ENCODE peak calls at places on chromosomes 5 and 9, in five cellular contexts. One of them, this sample, is unnamed. For H3K79me2 and H3F3A, the result is how much of the 10 kb centered on the place peaks cover.

GRCh38 chr9:12739014-12739413 is 35.8 kb upstream of the LURAP1L start:
- DNase-seq in PC-9: no peak
- DNase-seq in GM23338: peak
- DNase-seq in PC-3: no peak
- DNase-seq in MM.1S: no peak
- DNase-seq in this sample: no peak

GRCh38 chr5:61569353-61569752 is 237.3 kb downstream of the ZSWIM6 start:
- DNase-seq in PC-9: no peak
- DNase-seq in GM23338: no peak
- DNase-seq in PC-3: no peak
- DNase-seq in MM.1S: no peak
- DNase-seq in this sample: no peak

GRCh38 chr5:143431789-143432188 is 28.3 kb upstream of the NR3C1 start:
- DNase-seq in PC-9: no peak
- DNase-seq in GM23338: no peak
- DNase-seq in PC-3: no peak
- DNase-seq in MM.1S: no peak
- DNase-seq in this sample: no peak

GRCh38 chr5:141488591-141489478 is at the start of gene PCDHGC5:
- DNase-seq in PC-9: no peak
- DNase-seq in GM23338: no peak
- DNase-seq in PC-3: peak
- DNase-seq in MM.1S: no peak
- DNase-seq in this sample: no peak

GRCh38 chr5:150339841-150340240 is 17.7 kb upstream of the TCOF1 start:
- DNase-seq in PC-9: no peak
- DNase-seq in GM23338: no peak
- DNase-seq in PC-3: no peak
- DNase-seq in MM.1S: peak
- DNase-seq in this sample: no peak

GRCh38 chr9:69594180-69594579 is 78.0 kb downstream of the APBA1 start:
- DNase-seq in PC-9: no peak
- DNase-seq in GM23338: no peak
- DNase-seq in PC-3: no peak
- DNase-seq in MM.1S: no peak
- DNase-seq in this sample: no peak

GRCh38 chr5:194102-194501 is 2.8 kb downstream of the LRRC14B start:
- DNase-seq in PC-9: no peak
- DNase-seq in GM23338: no peak
- DNase-seq in PC-3: no peak
- DNase-seq in MM.1S: peak
- DNase-seq in this sample: no peak

GRCh38 chr9:110440796-110441195 is 103.1 kb upstream of the TXNDC8 start:
- DNase-seq in PC-9: no peak
- DNase-seq in GM23338: no peak
- DNase-seq in PC-3: no peak
- DNase-seq in MM.1S: no peak
- DNase-seq in this sample: no peak

GRCh38 chr5:164475339-164475977 is 970.0 kb downstream of the MAT2B start:
- DNase-seq in PC-9: no peak
- DNase-seq in GM23338: peak
- DNase-seq in PC-3: peak
- DNase-seq in MM.1S: peak
- DNase-seq in this sample: peak

GRCh38 chr5:115875447-115875846 is 33.7 kb downstream of the AP3S1 start:
- DNase-seq in PC-9: no peak
- DNase-seq in GM23338: peak
- DNase-seq in PC-3: peak
- DNase-seq in MM.1S: no peak
- DNase-seq in this sample: peak

GRCh38 chr9:12614488-12614887 is 78.7 kb upstream of the TYRP1 start:
- DNase-seq in PC-9: peak
- DNase-seq in GM23338: no peak
- DNase-seq in PC-3: no peak
- DNase-seq in MM.1S: no peak
- DNase-seq in this sample: no peak

GRCh38 chr5:2142456-2142954 is 259.8 kb upstream of the IRX4 start:
- DNase-seq in PC-9: no peak
- DNase-seq in GM23338: no peak
- DNase-seq in PC-3: no peak
- DNase-seq in MM.1S: no peak
- DNase-seq in this sample: no peak

DNA sequence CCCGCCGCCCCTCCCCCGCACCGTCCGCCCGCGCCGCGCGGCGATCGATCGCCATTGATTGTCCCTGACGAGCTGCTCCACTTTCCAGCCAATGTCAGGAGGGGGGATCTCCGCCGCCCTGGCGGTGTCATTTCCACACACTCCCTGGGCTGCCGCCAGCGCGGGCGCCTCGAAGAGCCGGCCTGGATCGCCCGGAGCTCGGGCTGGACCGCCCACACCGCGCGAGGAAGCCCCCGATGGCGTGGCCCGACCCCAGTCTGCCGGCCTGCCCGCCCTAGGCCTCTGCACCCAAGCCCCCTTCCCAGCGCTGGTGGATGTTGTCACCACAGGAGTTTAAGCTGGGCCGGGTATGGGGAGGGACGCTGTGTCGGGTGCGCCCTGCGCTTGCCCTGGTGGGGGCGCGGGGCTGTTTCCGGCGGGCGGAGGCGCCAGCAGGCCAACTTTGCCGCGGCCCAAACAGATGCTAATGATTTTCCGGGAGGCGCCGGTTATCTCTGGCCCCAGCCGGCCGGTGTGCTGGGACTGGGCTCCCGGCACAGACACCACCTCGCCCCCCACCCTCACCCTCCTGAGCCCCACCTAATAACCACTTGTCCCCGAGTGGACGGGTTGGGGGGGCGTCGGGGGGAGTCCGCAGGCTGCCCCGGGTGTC is 10.6 kb upstream of the CXXC5 start:
- DNase-seq in PC-9: peak
- DNase-seq in GM23338: peak
- DNase-seq in PC-3: peak
- DNase-seq in MM.1S: peak
- DNase-seq in this sample: peak
- TF ChIP-seq EZH2 in PC-9: no peak
- TF ChIP-seq EZH2 in GM23338: no peak
- TF ChIP-seq EZH2 in PC-3: no peak
- TF ChIP-seq EZH2 in MM.1S: no peak
- TF ChIP-seq EZH2 in this sample: peak

GRCh38 chr9:121189660-121190059 is 12.0 kb downstream of the RAB14 start:
- DNase-seq in PC-9: no peak
- DNase-seq in GM23338: no peak
- DNase-seq in PC-3: no peak
- DNase-seq in MM.1S: no peak
- DNase-seq in this sample: no peak

GRCh38 chr9:121189006-121189405 is 12.7 kb downstream of the RAB14 start:
- DNase-seq in PC-9: no peak
- DNase-seq in GM23338: no peak
- DNase-seq in PC-3: no peak
- DNase-seq in MM.1S: no peak
- DNase-seq in this sample: no peak

GRCh38 chr9:121192518-121192917 is 9.2 kb downstream of the RAB14 start:
- DNase-seq in PC-9: no peak
- DNase-seq in GM23338: no peak
- DNase-seq in PC-3: no peak
- DNase-seq in MM.1S: no peak
- DNase-seq in this sample: no peak

GRCh38 chr9:121192959-121193645 is 8.6 kb downstream of the RAB14 start:
- DNase-seq in PC-9: no peak
- DNase-seq in GM23338: no peak
- DNase-seq in PC-3: no peak
- DNase-seq in MM.1S: no peak
- DNase-seq in this sample: no peak

GRCh38 chr9:121191235-121191634 is 10.4 kb downstream of the RAB14 start:
- DNase-seq in PC-9: no peak
- DNase-seq in GM23338: no peak
- DNase-seq in PC-3: no peak
- DNase-seq in MM.1S: no peak
- DNase-seq in this sample: no peak
- H3K79me2 ChIP-seq in PC-9: half or more
- H3K79me2 ChIP-seq in GM23338: half or more
- H3K79me2 ChIP-seq in PC-3: half or more
- H3K79me2 ChIP-seq in MM.1S: half or more
- H3K79me2 ChIP-seq in this sample: half or more

DNA sequence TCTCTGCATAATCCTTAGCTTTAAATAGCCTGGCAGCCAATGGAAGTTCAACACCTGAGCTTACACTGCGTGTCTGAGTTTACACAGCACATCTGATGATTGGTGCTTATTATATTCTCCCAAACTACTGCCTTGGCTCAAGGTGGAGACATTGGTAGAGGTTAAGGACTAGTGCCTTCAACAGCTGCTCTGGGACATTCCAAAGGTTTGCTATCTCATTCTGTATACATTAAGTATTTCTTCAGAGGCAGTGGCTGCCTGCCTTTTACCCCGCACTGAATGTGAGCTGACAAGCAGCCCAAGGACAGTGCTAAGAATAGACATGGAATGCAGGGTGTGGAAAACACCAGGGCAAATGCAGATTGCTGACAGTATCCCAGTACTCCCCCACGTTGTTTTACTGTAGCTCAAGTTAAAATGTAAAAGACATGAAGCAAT is 1.6 kb downstream of the HSPB3 start:
- DNase-seq in PC-9: no peak
- DNase-seq in GM23338: peak
- DNase-seq in PC-3: no peak
- DNase-seq in MM.1S: no peak
- DNase-seq in this sample: no peak
- H3F3A ChIP-seq in PC-9: under half
- H3F3A ChIP-seq in GM23338: under half
- H3F3A ChIP-seq in PC-3: under half
- H3F3A ChIP-seq in MM.1S: under half
- H3F3A ChIP-seq in this sample: under half

DNA sequence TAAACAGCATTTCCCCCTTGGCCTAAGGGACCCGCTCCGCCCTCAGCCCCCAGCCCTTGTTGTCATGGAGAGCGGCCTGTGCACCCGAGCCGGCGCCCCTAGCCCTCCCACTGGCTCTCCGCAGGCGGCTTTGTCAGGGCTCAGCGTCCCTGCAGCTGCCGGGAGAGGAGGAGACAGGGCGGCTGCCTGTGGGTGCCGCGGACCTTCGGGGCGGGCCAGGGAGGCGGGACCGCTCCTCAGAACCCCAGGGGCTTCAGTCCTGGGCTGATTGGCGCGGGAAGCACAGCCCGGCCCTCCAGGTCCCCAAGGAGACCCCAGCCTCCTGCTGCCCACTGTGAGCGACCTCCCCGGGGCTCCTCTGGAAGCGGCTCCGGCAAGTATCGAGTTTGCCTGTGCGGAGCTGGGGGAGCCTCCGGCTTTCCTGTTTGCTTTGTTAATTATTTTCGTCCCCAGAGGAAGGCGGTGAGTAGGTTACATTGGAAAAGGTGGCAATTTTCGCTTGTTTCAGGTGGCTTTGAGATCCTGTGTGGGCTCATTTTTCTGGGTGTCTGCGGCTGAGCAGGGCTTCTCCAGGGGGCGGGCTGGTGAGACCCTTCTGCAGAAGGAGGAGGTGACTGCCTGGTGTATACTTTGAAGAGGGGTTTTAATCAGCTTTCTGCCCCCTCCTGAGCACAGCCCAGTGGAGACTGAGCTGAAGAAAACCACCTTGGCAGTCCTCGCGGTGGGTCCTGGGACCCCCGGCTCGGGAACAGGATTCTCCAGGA is at the start of gene FGD3:
- DNase-seq in PC-9: peak
- DNase-seq in GM23338: peak
- DNase-seq in PC-3: peak
- DNase-seq in MM.1S: no peak
- DNase-seq in this sample: peak
- TF ChIP-seq EZH2 in PC-9: no peak
- TF ChIP-seq EZH2 in GM23338: no peak
- TF ChIP-seq EZH2 in PC-3: no peak
- TF ChIP-seq EZH2 in MM.1S: no peak
- TF ChIP-seq EZH2 in this sample: no peak

DNA sequence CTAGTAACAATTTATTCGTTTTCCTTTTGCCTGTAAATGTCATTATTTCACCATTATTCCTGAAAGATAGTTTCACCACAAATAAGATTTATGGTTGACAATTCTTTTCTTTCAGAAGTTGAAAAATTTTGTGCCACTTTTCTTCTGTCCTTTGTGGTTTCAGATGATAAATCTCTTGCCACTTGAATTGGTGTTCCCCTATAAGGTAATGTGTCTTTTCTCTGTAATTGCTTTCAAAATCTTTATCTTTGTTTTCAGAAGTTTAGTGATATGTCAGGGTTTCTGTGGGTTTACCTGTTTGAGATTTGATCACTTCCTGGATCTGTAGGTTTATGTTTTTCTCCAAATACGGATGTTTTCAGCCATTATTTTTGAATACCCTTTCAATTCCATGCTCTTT is 14.6 kb downstream of the RASA1 start:
- DNase-seq in PC-9: no peak
- DNase-seq in GM23338: no peak
- DNase-seq in PC-3: no peak
- DNase-seq in MM.1S: peak
- DNase-seq in this sample: no peak
- H3K79me2 ChIP-seq in PC-9: half or more
- H3K79me2 ChIP-seq in GM23338: half or more
- H3K79me2 ChIP-seq in PC-3: half or more
- H3K79me2 ChIP-seq in MM.1S: half or more
- H3K79me2 ChIP-seq in this sample: half or more

DNA sequence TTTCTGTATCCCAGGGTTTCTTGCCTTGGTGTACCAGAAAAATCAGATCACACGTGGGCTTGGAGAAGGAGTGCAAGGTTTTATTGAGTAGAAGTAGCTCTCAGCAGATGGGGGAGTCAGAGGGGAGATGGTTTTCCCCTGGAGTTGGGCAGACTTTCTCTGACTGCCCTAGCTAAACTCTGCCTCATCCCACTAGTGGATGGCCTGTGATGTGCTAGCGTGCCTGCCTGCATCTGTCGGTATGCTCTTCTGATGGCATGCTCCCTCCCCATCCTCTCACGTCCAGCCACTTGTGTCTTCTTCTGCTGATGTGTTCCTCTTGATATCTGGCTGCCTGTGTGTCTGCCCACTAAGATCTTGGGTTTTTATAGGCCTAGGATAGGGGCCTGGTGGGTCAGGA is 616.1 kb upstream of the RGMB start:
- DNase-seq in PC-9: no peak
- DNase-seq in GM23338: peak
- DNase-seq in PC-3: no peak
- DNase-seq in MM.1S: no peak
- DNase-seq in this sample: no peak
- H3F3A ChIP-seq in PC-9: under half
- H3F3A ChIP-seq in GM23338: under half
- H3F3A ChIP-seq in PC-3: under half
- H3F3A ChIP-seq in MM.1S: under half
- H3F3A ChIP-seq in this sample: under half

DNA sequence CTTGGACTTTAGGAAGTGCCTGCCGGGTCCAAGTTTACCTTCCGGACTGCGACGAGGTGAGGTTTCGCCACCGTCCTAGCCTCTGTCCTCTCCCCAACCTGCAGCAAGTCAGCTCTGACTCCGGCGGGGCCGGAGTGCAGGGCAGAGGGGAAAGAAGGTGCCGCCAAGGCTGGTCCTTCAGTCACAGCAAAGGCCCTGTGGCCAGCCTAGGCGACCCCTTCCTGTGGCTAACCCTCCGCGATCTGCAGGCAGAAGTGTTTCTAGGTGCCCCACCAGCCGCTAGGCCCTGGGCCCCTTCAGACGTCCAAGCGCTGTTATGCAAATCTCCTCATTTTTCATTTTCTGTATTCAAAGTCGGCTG is 11.1 kb upstream of the NKX2-5 start:
- DNase-seq in PC-9: no peak
- DNase-seq in GM23338: peak
- DNase-seq in PC-3: no peak
- DNase-seq in MM.1S: no peak
- DNase-seq in this sample: no peak
- TF ChIP-seq EZH2 in PC-9: no peak
- TF ChIP-seq EZH2 in GM23338: no peak
- TF ChIP-seq EZH2 in PC-3: no peak
- TF ChIP-seq EZH2 in MM.1S: no peak
- TF ChIP-seq EZH2 in this sample: peak

GRCh38 chr5:32159328-32160072 is 14.6 kb downstream of the GOLPH3 start:
- DNase-seq in PC-9: no peak
- DNase-seq in GM23338: no peak
- DNase-seq in PC-3: no peak
- DNase-seq in MM.1S: no peak
- DNase-seq in this sample: no peak
- H3K79me2 ChIP-seq in PC-9: half or more
- H3K79me2 ChIP-seq in GM23338: half or more
- H3K79me2 ChIP-seq in PC-3: half or more
- H3K79me2 ChIP-seq in MM.1S: half or more
- H3K79me2 ChIP-seq in this sample: half or more

This sample was measured in neural progenitor cell.